ENCODE peak calls at places on chromosomes 13 and 19, in four cellular contexts. F is H1, G is HCT116, J is HL-60. B is an unnamed sample.

GRCh38 chr13:77528834-77529500 is 6.5 kb upstream of the SCEL start:
- DNase-seq in J (no peak), F (no peak), G (no peak), B (no peak)

GRCh38 chr19:6767081-6767356 is 216 bp downstream of the SH2D3A start:
- DNase-seq in G (no peak), J (no peak), F (no peak), B (no peak)

GRCh38 chr19:47111682-47112165 is 1.9 kb downstream of the ZC3H4 start:
- DNase-seq in G (no peak), F (no peak), J (no peak), B (no peak)

GRCh38 chr19:3692141-3693029 is 7.9 kb downstream of the PIP5K1C start:
- DNase-seq in F (no peak), G (no peak), J (no peak), B (peak)

GRCh38 chr19:31352782-31353651 is 3.8 kb upstream of the TSHZ3 start:
- DNase-seq in J (no peak), F (no peak), G (no peak), B (no peak)

GRCh38 chr19:37973666-37974065 is 66.7 kb downstream of the SIPA1L3 start:
- DNase-seq in F (no peak), G (no peak), J (no peak), B (peak)

GRCh38 chr19:42601811-42602443 is 7.2 kb upstream of the CEACAM8 start:
- DNase-seq in J (peak), F (no peak), G (no peak), B (no peak)

GRCh38 chr13:109427148-109427547 is 359.2 kb downstream of the IRS2 start:
- DNase-seq in J (no peak), F (no peak), G (no peak), B (no peak)

GRCh38 chr13:100089633-100090032 is 740 bp downstream of the PCCA start:
- DNase-seq in J (no peak), F (no peak), G (no peak), B (no peak)

GRCh38 chr19:58409010-58409790 is 751 bp downstream of the ZNF584 start:
- DNase-seq in F (no peak), G (no peak), J (peak), B (no peak)

GRCh38 chr19:17327654-17328516 is 6.8 kb downstream of the ANO8 start:
- DNase-seq in G (peak), F (no peak), J (peak), B (peak)

GRCh38 chr19:17282488-17283256 is 971 bp downstream of the ANKLE1 start:
- DNase-seq in F (no peak), G (peak), J (peak), B (peak)

GRCh38 chr13:64871742-64872141 is 2358.4 kb downstream of the PCDH9 start:
- DNase-seq in G (no peak), F (no peak), J (no peak), B (no peak)

GRCh38 chr13:93562676-93563075 is 336.1 kb downstream of the GPC6 start:
- DNase-seq in J (no peak), G (no peak), F (no peak), B (no peak)

GRCh38 chr19:28883241-28883693 is 329.7 kb downstream of the UQCRFS1 start:
- DNase-seq in J (no peak), F (no peak), G (no peak), B (no peak)

GRCh38 chr19:17513801-17514200 is 2.4 kb downstream of the PGLS start:
- DNase-seq in F (no peak), J (no peak), G (no peak), B (no peak)

GRCh38 chr13:75376792-75377402 is 105.1 kb downstream of the TBC1D4 start:
- DNase-seq in J (no peak), G (no peak), F (no peak), B (no peak)

GRCh38 chr13:97333983-97334382 is 100.0 kb upstream of the RAP2A start:
- DNase-seq in G (no peak), J (no peak), F (no peak), B (no peak)

GRCh38 chr19:18232540-18233223 is 6.4 kb upstream of the PDE4C start:
- DNase-seq in G (no peak), J (no peak), F (no peak), B (no peak)

GRCh38 chr13:83877901-83878300 is 4.4 kb downstream of the SLITRK1 start:
- DNase-seq in G (no peak), F (no peak), J (no peak), B (no peak)

GRCh38 chr13:98494769-98495168 is 82.1 kb downstream of the STK24 start:
- DNase-seq in F (no peak), J (no peak), G (no peak), B (peak)

GRCh38 chr13:53068841-53069520 is 40.4 kb downstream of the OLFM4 start:
- DNase-seq in F (no peak), J (no peak), G (no peak), B (no peak)

GRCh38 chr13:43261018-43261417 is 237.6 kb downstream of the DNAJC15 start:
- DNase-seq in F (no peak), J (no peak), G (no peak), B (no peak)

GRCh38 chr19:3129112-3129511 is 6.7 kb upstream of the GNA15 start:
- DNase-seq in F (no peak), G (peak), J (peak), B (no peak)

GRCh38 chr13:93217701-93218100 is 8.9 kb upstream of the GPC6 start:
- DNase-seq in G (no peak), J (no peak), F (no peak), B (no peak)

GRCh38 chr13:24502567-24503375 is 9.8 kb downstream of the PARP4 start:
- DNase-seq in G (peak), J (no peak), F (no peak), B (no peak)

GRCh38 chr13:50156722-50157121 is 141.5 kb downstream of the KCNRG start:
- DNase-seq in J (no peak), F (no peak), G (no peak), B (no peak)

GRCh38 chr19:51371186-51371690 is 1.2 kb downstream of the NKG7 start:
- DNase-seq in J (no peak), F (no peak), G (no peak), B (no peak)

GRCh38 chr19:36169084-36169760 is 17.0 kb upstream of the COX7A1 start:
- DNase-seq in G (no peak), J (no peak), F (no peak), B (no peak)
- TF ChIP-seq POLR2AphosphoS5 in G (no peak), J (no peak), F (no peak), B (no peak)

DNA sequence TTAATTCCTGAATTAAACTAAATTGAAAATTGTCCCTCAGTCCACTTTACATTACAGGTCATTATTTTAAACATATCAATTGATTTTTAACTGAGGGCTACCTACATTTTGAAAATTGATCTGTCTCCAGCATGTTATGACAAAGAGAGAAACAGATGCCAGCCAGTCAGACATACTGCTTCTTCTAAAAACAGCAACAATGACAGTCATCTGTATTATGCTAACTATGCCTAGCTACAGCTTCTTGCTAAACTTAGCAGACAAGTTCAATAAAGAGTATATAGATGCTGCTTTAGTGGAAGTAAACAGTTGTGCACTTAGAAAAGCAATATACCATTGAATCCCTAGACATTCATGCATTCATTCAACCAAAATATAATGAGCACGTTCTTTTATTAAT is 48.6 kb upstream of the EEF1AKMT1 start:
- DNase-seq in F (no peak), J (no peak), G (no peak), B (no peak)
- H3K27ac ChIP-seq in F (no peak), J (no peak), G (no peak), B (no peak)

GRCh38 chr13:44435142-44435982 is 61.7 kb downstream of the SERP2 start:
- DNase-seq in F (peak), J (peak), G (peak), B (peak)
- TF ChIP-seq POLR2AphosphoS5 in F (peak), J (no peak), G (peak), B (no peak)

GRCh38 chr19:40150170-40150569 is 41.1 kb upstream of the MAP3K10 start:
- DNase-seq in J (no peak), F (no peak), G (no peak), B (peak)

GRCh38 chr19:40144151-40144550 is 47.1 kb upstream of the MAP3K10 start:
- DNase-seq in F (no peak), G (no peak), J (no peak), B (no peak)

GRCh38 chr19:40144947-40145748 is 46.1 kb upstream of the MAP3K10 start:
- DNase-seq in F (no peak), G (no peak), J (no peak), B (no peak)

GRCh38 chr19:40147338-40147692 is 43.9 kb upstream of the MAP3K10 start:
- DNase-seq in G (no peak), F (no peak), J (no peak), B (peak)

DNA sequence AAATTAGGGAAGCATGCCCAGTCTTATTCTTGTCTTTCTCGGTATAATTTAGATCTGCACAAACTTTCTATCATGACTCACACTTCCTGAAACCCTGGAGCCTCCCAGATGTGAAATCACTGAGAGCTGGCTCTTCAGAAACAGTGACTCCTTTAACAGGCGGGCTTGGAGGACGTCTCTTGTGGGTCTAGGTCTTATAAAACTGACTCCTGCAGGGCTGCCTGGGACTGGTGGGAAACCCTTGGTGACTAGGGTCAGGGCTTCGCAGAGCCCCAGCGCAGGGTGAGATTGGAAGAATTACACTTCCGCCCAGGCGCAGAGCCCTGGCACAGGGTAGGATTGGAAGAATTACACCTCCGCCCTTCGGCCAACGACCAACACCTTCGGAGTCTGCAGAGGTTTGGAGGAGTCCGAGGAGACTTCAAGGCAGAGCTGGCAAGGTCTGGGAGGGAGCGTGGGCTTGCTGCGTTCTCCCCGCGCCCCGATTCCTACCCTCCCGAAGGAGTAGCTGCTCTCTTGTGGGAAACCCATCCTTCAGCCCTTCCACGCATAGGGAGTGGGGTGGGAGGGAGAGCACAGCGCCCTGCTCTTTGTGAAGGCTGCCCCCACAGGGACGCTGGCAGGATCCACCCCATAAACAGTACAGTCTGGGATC is 43.4 kb upstream of the MAP3K10 start:
- DNase-seq in J (peak), G (no peak), F (no peak), B (no peak)
- H3K27ac ChIP-seq in J (no peak), G (peak), F (no peak), B (peak)